ENCODE peak calls at places on chromosomes 13 and 19, in seven cellular contexts. S is right cardiac atrium, X is endodermal cell, T is activated B cell treated with CpG ODN at 0.5 μM for 24 hours, Q is fibroblast of lung, E is mucosa of descending colon, D is epithelial cell of esophagus. H is an unnamed sample.

GRCh38 chr19:17872251-17873001 is 681 bp downstream of the SLC5A5 start:
- DNase-seq in S (no peak), X (peak), T (no peak), Q (no peak), E (peak), D (no peak), H (no peak)

GRCh38 chr13:91540157-91540736 is 141.8 kb downstream of the GPC5 start:
- DNase-seq in S (no peak), X (no peak), T (no peak), Q (no peak), E (peak), D (no peak), H (no peak)

GRCh38 chr13:76903544-76904162 is 17.4 kb upstream of the KCTD12 start:
- DNase-seq in S (peak), X (peak), T (no peak), Q (peak), E (peak), D (peak), H (peak)

GRCh38 chr19:49590971-49591730 is at the start of gene PRR12:
- DNase-seq in S (peak), X (peak), T (peak), Q (peak), E (peak), D (peak), H (peak)

GRCh38 chr13:102399791-102400618 is 1.8 kb downstream of the FGF14 start:
- DNase-seq in S (peak), X (peak), T (no peak), Q (no peak), E (no peak), D (peak), H (peak)

GRCh38 chr19:33429891-33430673 is 56.6 kb downstream of the CEBPG start:
- DNase-seq in S (peak), X (no peak), T (no peak), Q (no peak), E (no peak), D (no peak), H (no peak)

GRCh38 chr19:5947435-5947834 is 30.5 kb downstream of the RANBP3 start:
- DNase-seq in S (peak), X (no peak), T (no peak), Q (peak), E (peak), D (no peak), H (peak)

GRCh38 chr13:60080871-60081270 is 82.9 kb downstream of the DIAPH3 start:
- DNase-seq in S (no peak), X (no peak), T (no peak), Q (no peak), E (no peak), D (no peak), H (peak)

GRCh38 chr19:4971424-4971793 is 2.5 kb downstream of the KDM4B start:
- DNase-seq in S (peak), X (peak), T (no peak), Q (no peak), E (peak), D (peak), H (no peak)

GRCh38 chr13:95624020-95624419 is 20.5 kb downstream of the DZIP1 start:
- DNase-seq in S (no peak), X (peak), T (no peak), Q (peak), E (peak), D (peak), H (peak)

GRCh38 chr19:50711805-50712204 is 7.8 kb downstream of the SHANK1 start:
- DNase-seq in S (no peak), X (no peak), T (no peak), Q (no peak), E (no peak), D (no peak), H (no peak)

GRCh38 chr13:112790735-112791641 is 101.2 kb downstream of the ATP11A start:
- DNase-seq in S (no peak), X (no peak), T (no peak), Q (peak), E (no peak), D (peak), H (no peak)

GRCh38 chr19:19677579-19677978 is 8.9 kb downstream of the ZNF101 start:
- DNase-seq in S (no peak), X (no peak), T (no peak), Q (no peak), E (no peak), D (no peak), H (no peak)

GRCh38 chr19:33998739-33999345 is 173.5 kb upstream of the LSM14A start:
- DNase-seq in S (no peak), X (no peak), T (no peak), Q (peak), E (no peak), D (peak), H (peak)

GRCh38 chr19:51366999-51367564 is 894 bp upstream of the ETFB start:
- DNase-seq in S (peak), X (no peak), T (peak), Q (no peak), E (no peak), D (no peak), H (no peak)

GRCh38 chr19:51242881-51243280 is 8.0 kb upstream of the SIGLECL1 start:
- DNase-seq in S (no peak), X (no peak), T (no peak), Q (no peak), E (no peak), D (no peak), H (no peak)

GRCh38 chr13:48976677-48977625 is 1.2 kb downstream of the FNDC3A start:
- DNase-seq in S (no peak), X (no peak), T (no peak), Q (no peak), E (peak), D (no peak), H (peak)

GRCh38 chr19:43504426-43505185 is at the start of gene PHLDB3:
- DNase-seq in S (peak), X (no peak), T (no peak), Q (peak), E (peak), D (peak), H (peak)

H was measured in AG10803.